ENCODE peak calls at places on chromosomes 12 and 14, in six cellular contexts. V is GM12878, R is IMR-90, C is stomach, H is heart left ventricle, P is uterus. Z is an unnamed sample.

GRCh38 chr12:127722651-127723050 is 544.3 kb upstream of the TMEM132C start:
- DNase-seq in H (no peak), C (no peak), P (no peak), V (no peak), R (no peak), Z (no peak)

GRCh38 chr12:94831081-94831747 is 172.3 kb downstream of the NDUFA12 start:
- DNase-seq in H (no peak), R (no peak), V (peak; percentile 98), P (no peak), C (no peak), Z (no peak)

GRCh38 chr12:24919346-24920001 is 29.4 kb downstream of the BCAT1 start:
- DNase-seq in R (no peak), C (no peak), H (no peak), V (no peak), P (no peak), Z (no peak)

GRCh38 chr12:7091660-7092228 is 501 bp downstream of the C1R start:
- DNase-seq in H (peak; percentile 59), C (no peak), P (peak; percentile 65), V (no peak), R (no peak), Z (peak; percentile 89)

GRCh38 chr12:125734137-125734536 is 668.9 kb downstream of the AACS start:
- DNase-seq in R (no peak), P (no peak), H (no peak), V (no peak), C (no peak), Z (no peak)

GRCh38 chr14:84520711-84521338 is 1009.1 kb upstream of the FLRT2 start:
- DNase-seq in C (no peak), P (no peak), R (peak; percentile 5), H (no peak), V (no peak), Z (no peak)

GRCh38 chr14:72796935-72797334 is 97.0 kb downstream of the DPF3 start:
- DNase-seq in C (no peak), H (no peak), V (no peak), P (no peak), R (no peak), Z (no peak)

GRCh38 chr12:100717733-100718067 is 76.9 kb upstream of the ANO4 start:
- DNase-seq in P (no peak), V (no peak), C (no peak), R (no peak), H (no peak), Z (no peak)

GRCh38 chr14:58637040-58637390 is 747 bp upstream of the DACT1 start:
- DNase-seq in P (peak; percentile 59), V (no peak), R (peak; percentile 94), H (no peak), C (peak; percentile 54), Z (peak; percentile 88)

GRCh38 chr12:52517005-52517835 is 3.0 kb downstream of the KRT5 start:
- DNase-seq in P (no peak), R (no peak), V (no peak), C (no peak), H (no peak), Z (peak; percentile 80)

GRCh38 chr12:78473136-78473535 is 391.4 kb upstream of the SYT1 start:
- DNase-seq in R (peak; percentile 56), C (no peak), P (no peak), V (no peak), H (no peak), Z (no peak)

GRCh38 chr12:69881771-69882170 is 56.7 kb downstream of the MYRFL start:
- DNase-seq in P (no peak), C (no peak), H (no peak), V (no peak), R (no peak), Z (no peak)

GRCh38 chr12:49019435-49020317 is 1.1 kb upstream of the PRKAG1 start:
- DNase-seq in R (peak; percentile 23), C (no peak), V (no peak), P (no peak), H (no peak), Z (peak; percentile 85)

GRCh38 chr12:113461666-113462065 is 10.0 kb downstream of the LHX5 start:
- DNase-seq in C (no peak), R (no peak), H (no peak), P (no peak), V (no peak), Z (no peak)

GRCh38 chr12:104480826-104481457 is 24.2 kb downstream of the CHST11 start:
- DNase-seq in P (no peak), V (no peak), C (peak; percentile 44), H (peak; percentile 33), R (peak; percentile 79), Z (peak; percentile 83)

GRCh38 chr12:58302487-58303011 is 361.2 kb downstream of the ATP23 start:
- DNase-seq in V (no peak), C (no peak), P (no peak), H (no peak), R (no peak), Z (no peak)

GRCh38 chr12:70367268-70368141 is 1.4 kb downstream of the KCNMB4 start:
- DNase-seq in H (no peak), V (no peak), C (no peak), R (peak; percentile 11), P (no peak), Z (no peak)

GRCh38 chr14:75370416-75371205 is 57.2 kb upstream of the JDP2 start:
- DNase-seq in P (no peak), C (no peak), H (no peak), V (no peak), R (no peak), Z (no peak)

GRCh38 chr12:120497524-120498150 is 1.7 kb downstream of the DYNLL1 start:
- DNase-seq in V (no peak), P (no peak), R (peak; percentile 41), C (no peak), H (no peak), Z (no peak)

GRCh38 chr12:89960607-89961394 is 252.2 kb upstream of the ATP2B1 start:
- DNase-seq in R (peak; percentile 50), C (no peak), P (no peak), V (no peak), H (no peak), Z (no peak)

GRCh38 chr12:95796982-95797289 is 6.4 kb upstream of the NTN4 start:
- DNase-seq in H (no peak), R (peak; percentile 21), V (no peak), P (no peak), C (no peak), Z (no peak)

GRCh38 chr14:69662636-69663321 is 51.4 kb downstream of the SUSD6 start:
- DNase-seq in V (no peak), R (no peak), P (no peak), C (no peak), H (no peak), Z (no peak)

GRCh38 chr12:54358620-54358944 is 5.7 kb downstream of the GPR84 start:
- DNase-seq in C (no peak), R (no peak), H (no peak), V (no peak), P (no peak), Z (no peak)

GRCh38 chr14:72315720-72316119 is 383.5 kb downstream of the RGS6 start:
- DNase-seq in R (no peak), C (no peak), P (no peak), V (no peak), H (no peak), Z (no peak)

GRCh38 chr12:64618953-64619590 is 8.8 kb downstream of the RASSF3 start:
- DNase-seq in H (no peak), P (no peak), V (peak; percentile 77), R (peak; percentile 78), C (no peak), Z (no peak)

DNA sequence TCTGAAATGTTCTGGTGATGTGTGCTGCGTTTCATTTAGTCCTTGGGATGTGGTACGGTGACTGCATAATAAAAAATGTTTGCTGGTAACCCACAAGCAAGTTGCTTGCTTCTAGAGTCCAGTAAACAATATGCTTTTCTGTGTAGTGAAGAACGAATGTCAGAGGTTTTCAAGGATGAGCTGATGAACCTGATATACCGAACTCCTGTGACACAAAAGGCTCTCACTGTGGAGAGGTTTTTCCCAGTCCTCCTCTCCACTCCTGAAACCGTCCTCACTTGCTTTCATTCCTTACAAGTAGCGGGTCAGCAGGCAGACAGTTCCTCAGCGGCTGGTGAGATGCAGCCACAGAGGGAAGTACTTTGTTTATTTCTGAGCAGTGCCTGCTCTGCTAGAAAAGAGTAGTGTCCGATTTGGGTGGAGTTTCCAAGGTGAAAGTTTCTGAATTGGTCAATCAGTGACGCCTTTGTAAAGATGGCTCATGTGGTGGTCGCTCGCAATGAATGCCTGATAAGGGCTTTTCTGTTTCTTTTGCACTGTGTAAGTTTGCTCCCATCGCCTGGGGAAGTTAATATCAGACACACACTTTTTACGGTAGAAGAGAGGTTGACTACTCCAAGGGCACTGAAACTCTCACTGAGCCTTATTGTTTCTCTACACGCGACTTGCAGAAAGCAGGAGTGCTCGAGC is 3.0 kb downstream of the ETV6 start:
- DNase-seq in C (peak; percentile 42), P (no peak), H (peak; percentile 36), R (peak; percentile 67), V (peak; percentile 71), Z (peak; percentile 34)
- H3K4me3 ChIP-seq in C (peak overlapping the region; percentile 79), P (peak overlapping the region; percentile 88), H (peak overlapping the region; percentile 94), R (peak overlapping the region; percentile 98), V (peak overlapping the region; percentile 85), Z (no peak overlapping the region)

GRCh38 chr12:17588968-17589367 is 501.0 kb downstream of the RERGL start:
- DNase-seq in H (no peak), P (no peak), C (no peak), V (no peak), R (no peak), Z (no peak)
- TF ChIP-seq CTCF in H (no peak), P (no peak), C (no peak), V (no peak), R (no peak), Z (no peak)

GRCh38 chr12:29743801-29744200 is 39.9 kb downstream of the TMTC1 start:
- DNase-seq in R (peak; percentile 93), H (no peak), V (no peak), C (no peak), P (no peak), Z (no peak)
- TF ChIP-seq POLR2A in R (no peak), H (no peak), V (no peak), C (no peak), P (no peak), Z (no peak)

GRCh38 chr12:3069714-3070113 is 7.5 kb upstream of the TSPAN9 start:
- DNase-seq in R (no peak), C (no peak), V (no peak), P (no peak), H (no peak), Z (no peak)
- H3K4me3 ChIP-seq in R (no peak overlapping the region), C (no peak overlapping the region), V (no peak overlapping the region), P (no peak overlapping the region), H (no peak overlapping the region), Z (no peak overlapping the region)

GRCh38 chr12:66837311-66837627 is 158.4 kb upstream of the GRIP1 start:
- DNase-seq in H (no peak), V (no peak), P (no peak), R (no peak), C (no peak), Z (no peak)

GRCh38 chr12:66832997-66833396 is 154.1 kb upstream of the GRIP1 start:
- DNase-seq in H (no peak), C (no peak), R (no peak), P (no peak), V (no peak), Z (no peak)

GRCh38 chr12:66831495-66831894 is 152.6 kb upstream of the GRIP1 start:
- DNase-seq in V (no peak), C (no peak), R (no peak), P (no peak), H (no peak), Z (no peak)

GRCh38 chr12:66836623-66837310 is 157.9 kb upstream of the GRIP1 start:
- DNase-seq in H (no peak), C (no peak), P (no peak), V (no peak), R (no peak), Z (no peak)
- TF ChIP-seq CTCF in H (no peak), C (no peak), P (no peak), V (no peak), R (no peak), Z (no peak)

Z was measured in lower leg skin.